ENCODE peak calls at places on chromosomes 13 and 19, in six cellular contexts. One of them, this sample, is unnamed.

GRCh38 chr13:84605927-84606326 is 723.7 kb upstream of the SLITRK1 start:
- DNase-seq in keratinocyte: no peak
- DNase-seq in kidney: peak; percentile 40
- DNase-seq in CD4-positive, alpha-beta memory T cell: no peak
- DNase-seq in right lobe of liver: no peak
- DNase-seq in adrenal gland: no peak
- DNase-seq in this sample: no peak

GRCh38 chr19:1098177-1099051 is 3.2 kb upstream of the POLR2E start:
- DNase-seq in keratinocyte: no peak
- DNase-seq in kidney: no peak
- DNase-seq in CD4-positive, alpha-beta memory T cell: no peak
- DNase-seq in right lobe of liver: peak; percentile 79
- DNase-seq in adrenal gland: no peak
- DNase-seq in this sample: no peak

GRCh38 chr19:17778621-17779280 is 16.2 kb upstream of the B3GNT3 start:
- DNase-seq in keratinocyte: no peak
- DNase-seq in kidney: no peak
- DNase-seq in right lobe of liver: no peak
- DNase-seq in adrenal gland: no peak
- DNase-seq in CD4-positive, alpha-beta memory T cell: no peak
- DNase-seq in this sample: no peak

GRCh38 chr19:48812094-48812929 is 1.5 kb upstream of the BCAT2 start:
- DNase-seq in adrenal gland: peak; percentile 93
- DNase-seq in keratinocyte: no peak
- DNase-seq in CD4-positive, alpha-beta memory T cell: peak; percentile 49
- DNase-seq in right lobe of liver: peak; percentile 91
- DNase-seq in kidney: peak; percentile 96
- DNase-seq in this sample: peak; percentile 44

GRCh38 chr19:39307233-39307821 is 11.1 kb downstream of the IFNL1 start:
- DNase-seq in right lobe of liver: no peak
- DNase-seq in adrenal gland: no peak
- DNase-seq in keratinocyte: no peak
- DNase-seq in kidney: peak; percentile 76
- DNase-seq in CD4-positive, alpha-beta memory T cell: no peak
- DNase-seq in this sample: no peak

GRCh38 chr13:52830946-52831345 is 17.5 kb downstream of the PCDH8 start:
- DNase-seq in right lobe of liver: no peak
- DNase-seq in adrenal gland: no peak
- DNase-seq in CD4-positive, alpha-beta memory T cell: no peak
- DNase-seq in keratinocyte: no peak
- DNase-seq in kidney: no peak
- DNase-seq in this sample: no peak

GRCh38 chr19:55697698-55698097 is 22.7 kb downstream of the EPN1 start:
- DNase-seq in right lobe of liver: no peak
- DNase-seq in adrenal gland: peak; percentile 41
- DNase-seq in kidney: no peak
- DNase-seq in CD4-positive, alpha-beta memory T cell: no peak
- DNase-seq in keratinocyte: no peak
- DNase-seq in this sample: no peak

GRCh38 chr13:32840840-32841713 is 175.1 kb upstream of the KL start:
- DNase-seq in right lobe of liver: no peak
- DNase-seq in adrenal gland: no peak
- DNase-seq in CD4-positive, alpha-beta memory T cell: no peak
- DNase-seq in kidney: no peak
- DNase-seq in keratinocyte: no peak
- DNase-seq in this sample: no peak

GRCh38 chr19:48967346-48968178 is 2.5 kb downstream of the FTL start:
- DNase-seq in keratinocyte: no peak
- DNase-seq in kidney: no peak
- DNase-seq in adrenal gland: peak; percentile 80
- DNase-seq in CD4-positive, alpha-beta memory T cell: no peak
- DNase-seq in right lobe of liver: peak; percentile 66
- DNase-seq in this sample: no peak

GRCh38 chr13:110392510-110393233 is 85.6 kb downstream of the COL4A2 start:
- DNase-seq in CD4-positive, alpha-beta memory T cell: no peak
- DNase-seq in kidney: no peak
- DNase-seq in keratinocyte: no peak
- DNase-seq in adrenal gland: no peak
- DNase-seq in right lobe of liver: no peak
- DNase-seq in this sample: no peak

GRCh38 chr19:3620817-3621547 is 5.6 kb downstream of the CACTIN start:
- DNase-seq in right lobe of liver: peak; percentile 17
- DNase-seq in keratinocyte: no peak
- DNase-seq in kidney: peak; percentile 72
- DNase-seq in adrenal gland: no peak
- DNase-seq in CD4-positive, alpha-beta memory T cell: no peak
- DNase-seq in this sample: no peak

GRCh38 chr13:84648069-84648640 is 765.9 kb upstream of the SLITRK1 start:
- DNase-seq in kidney: no peak
- DNase-seq in CD4-positive, alpha-beta memory T cell: no peak
- DNase-seq in adrenal gland: no peak
- DNase-seq in right lobe of liver: no peak
- DNase-seq in keratinocyte: no peak
- DNase-seq in this sample: no peak

GRCh38 chr19:1590641-1591397 is 1.8 kb downstream of the MBD3 start:
- DNase-seq in adrenal gland: no peak
- DNase-seq in right lobe of liver: no peak
- DNase-seq in CD4-positive, alpha-beta memory T cell: no peak
- DNase-seq in keratinocyte: no peak
- DNase-seq in kidney: no peak
- DNase-seq in this sample: no peak

GRCh38 chr19:43694553-43694952 is 21.3 kb upstream of the IRGC start:
- DNase-seq in keratinocyte: no peak
- DNase-seq in right lobe of liver: no peak
- DNase-seq in CD4-positive, alpha-beta memory T cell: no peak
- DNase-seq in adrenal gland: no peak
- DNase-seq in kidney: no peak
- DNase-seq in this sample: no peak

GRCh38 chr13:35887028-35887666 is 244.0 kb downstream of the DCLK1 start:
- DNase-seq in kidney: no peak
- DNase-seq in CD4-positive, alpha-beta memory T cell: no peak
- DNase-seq in keratinocyte: no peak
- DNase-seq in right lobe of liver: no peak
- DNase-seq in adrenal gland: no peak
- DNase-seq in this sample: no peak

GRCh38 chr13:40679586-40679985 is 13.1 kb upstream of the FOXO1 start:
- DNase-seq in right lobe of liver: no peak
- DNase-seq in keratinocyte: no peak
- DNase-seq in kidney: no peak
- DNase-seq in adrenal gland: no peak
- DNase-seq in CD4-positive, alpha-beta memory T cell: no peak
- DNase-seq in this sample: no peak

GRCh38 chr13:112136095-112136494 is 69.1 kb downstream of the SOX1 start:
- DNase-seq in keratinocyte: no peak
- DNase-seq in kidney: no peak
- DNase-seq in right lobe of liver: no peak
- DNase-seq in CD4-positive, alpha-beta memory T cell: no peak
- DNase-seq in adrenal gland: no peak
- DNase-seq in this sample: no peak

GRCh38 chr19:1970806-1971502 is 30.0 kb downstream of the CSNK1G2 start:
- DNase-seq in kidney: no peak
- DNase-seq in keratinocyte: no peak
- DNase-seq in CD4-positive, alpha-beta memory T cell: no peak
- DNase-seq in adrenal gland: no peak
- DNase-seq in right lobe of liver: no peak
- DNase-seq in this sample: no peak

GRCh38 chr13:106533940-106534843 is 1.3 kb downstream of the EFNB2 start:
- DNase-seq in right lobe of liver: peak; percentile 53
- DNase-seq in CD4-positive, alpha-beta memory T cell: peak; percentile 29
- DNase-seq in kidney: peak; percentile 81
- DNase-seq in adrenal gland: peak; percentile 59
- DNase-seq in keratinocyte: no peak
- DNase-seq in this sample: no peak

GRCh38 chr19:29882719-29883105 is 59.3 kb upstream of the URI1 start:
- DNase-seq in adrenal gland: no peak
- DNase-seq in CD4-positive, alpha-beta memory T cell: no peak
- DNase-seq in right lobe of liver: no peak
- DNase-seq in keratinocyte: no peak
- DNase-seq in kidney: no peak
- DNase-seq in this sample: no peak

GRCh38 chr13:30017880-30018279 is 167.5 kb upstream of the UBL3 start:
- DNase-seq in kidney: no peak
- DNase-seq in adrenal gland: no peak
- DNase-seq in keratinocyte: no peak
- DNase-seq in right lobe of liver: no peak
- DNase-seq in CD4-positive, alpha-beta memory T cell: no peak
- DNase-seq in this sample: no peak

GRCh38 chr13:43786766-43787517 is at the start of gene ENOX1:
- DNase-seq in adrenal gland: peak; percentile 73
- DNase-seq in right lobe of liver: peak; percentile 46
- DNase-seq in keratinocyte: no peak
- DNase-seq in CD4-positive, alpha-beta memory T cell: peak; percentile 13
- DNase-seq in kidney: peak; percentile 92
- DNase-seq in this sample: peak; percentile 2

GRCh38 chr19:23183251-23183650 is 66.4 kb downstream of the ZNF730 start:
- DNase-seq in CD4-positive, alpha-beta memory T cell: no peak
- DNase-seq in right lobe of liver: no peak
- DNase-seq in adrenal gland: no peak
- DNase-seq in keratinocyte: no peak
- DNase-seq in kidney: no peak
- DNase-seq in this sample: no peak

GRCh38 chr13:110509971-110510786 is 51.3 kb downstream of the RAB20 start:
- DNase-seq in right lobe of liver: no peak
- DNase-seq in adrenal gland: no peak
- DNase-seq in kidney: no peak
- DNase-seq in CD4-positive, alpha-beta memory T cell: no peak
- DNase-seq in keratinocyte: no peak
- DNase-seq in this sample: no peak

DNA sequence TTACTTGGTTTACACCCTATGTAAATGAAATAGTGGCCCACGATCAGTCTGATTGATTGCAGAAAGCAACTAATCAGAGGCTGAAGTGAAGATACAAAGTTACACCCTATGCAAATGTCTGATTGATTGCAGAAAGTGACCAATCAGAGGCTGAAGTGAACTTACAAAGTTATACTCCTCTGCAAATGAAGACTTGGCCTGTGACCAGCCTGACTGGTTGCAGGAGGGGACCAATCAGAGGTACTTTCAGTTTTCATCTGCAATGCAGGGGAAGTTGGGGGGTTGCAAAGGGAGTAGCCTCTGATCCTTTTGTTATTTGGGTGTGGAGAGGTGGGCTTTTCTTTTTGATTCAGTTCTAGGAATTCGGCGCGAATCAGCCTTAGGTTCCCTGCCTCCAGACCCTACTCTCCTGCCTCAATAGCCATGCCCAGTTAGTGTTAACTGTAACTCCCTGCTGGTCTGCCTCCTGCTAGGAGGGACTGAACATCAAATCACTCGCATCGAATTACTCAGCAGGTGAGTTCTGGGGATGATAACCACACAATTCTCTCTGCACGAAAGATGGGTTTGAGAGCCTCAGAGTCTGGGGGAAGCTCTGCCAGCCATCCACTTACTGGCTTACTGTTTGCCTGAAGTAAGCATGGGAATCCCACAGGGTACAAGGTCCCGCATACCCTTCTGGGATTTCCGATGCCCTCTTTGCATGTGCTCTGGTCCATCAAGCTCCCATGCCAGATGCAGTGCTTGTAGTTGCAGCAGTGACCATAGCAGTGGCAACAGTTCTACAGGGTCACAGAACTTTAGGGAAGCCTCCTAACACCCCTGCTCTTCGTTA is 7.5 kb downstream of the ARL11 start:
- DNase-seq in CD4-positive, alpha-beta memory T cell: no peak
- DNase-seq in kidney: no peak
- DNase-seq in keratinocyte: no peak
- DNase-seq in right lobe of liver: no peak
- DNase-seq in adrenal gland: peak; percentile 79
- DNase-seq in this sample: peak; percentile 14
- H3K4me3 ChIP-seq in CD4-positive, alpha-beta memory T cell: no peak overlapping the region
- H3K4me3 ChIP-seq in kidney: peak overlapping the region; percentile 66
- H3K4me3 ChIP-seq in keratinocyte: no peak overlapping the region
- H3K4me3 ChIP-seq in right lobe of liver: peak overlapping the region; percentile 34
- H3K4me3 ChIP-seq in adrenal gland: peak overlapping the region; percentile 31
- H3K4me3 ChIP-seq in this sample: no peak overlapping the region

DNA sequence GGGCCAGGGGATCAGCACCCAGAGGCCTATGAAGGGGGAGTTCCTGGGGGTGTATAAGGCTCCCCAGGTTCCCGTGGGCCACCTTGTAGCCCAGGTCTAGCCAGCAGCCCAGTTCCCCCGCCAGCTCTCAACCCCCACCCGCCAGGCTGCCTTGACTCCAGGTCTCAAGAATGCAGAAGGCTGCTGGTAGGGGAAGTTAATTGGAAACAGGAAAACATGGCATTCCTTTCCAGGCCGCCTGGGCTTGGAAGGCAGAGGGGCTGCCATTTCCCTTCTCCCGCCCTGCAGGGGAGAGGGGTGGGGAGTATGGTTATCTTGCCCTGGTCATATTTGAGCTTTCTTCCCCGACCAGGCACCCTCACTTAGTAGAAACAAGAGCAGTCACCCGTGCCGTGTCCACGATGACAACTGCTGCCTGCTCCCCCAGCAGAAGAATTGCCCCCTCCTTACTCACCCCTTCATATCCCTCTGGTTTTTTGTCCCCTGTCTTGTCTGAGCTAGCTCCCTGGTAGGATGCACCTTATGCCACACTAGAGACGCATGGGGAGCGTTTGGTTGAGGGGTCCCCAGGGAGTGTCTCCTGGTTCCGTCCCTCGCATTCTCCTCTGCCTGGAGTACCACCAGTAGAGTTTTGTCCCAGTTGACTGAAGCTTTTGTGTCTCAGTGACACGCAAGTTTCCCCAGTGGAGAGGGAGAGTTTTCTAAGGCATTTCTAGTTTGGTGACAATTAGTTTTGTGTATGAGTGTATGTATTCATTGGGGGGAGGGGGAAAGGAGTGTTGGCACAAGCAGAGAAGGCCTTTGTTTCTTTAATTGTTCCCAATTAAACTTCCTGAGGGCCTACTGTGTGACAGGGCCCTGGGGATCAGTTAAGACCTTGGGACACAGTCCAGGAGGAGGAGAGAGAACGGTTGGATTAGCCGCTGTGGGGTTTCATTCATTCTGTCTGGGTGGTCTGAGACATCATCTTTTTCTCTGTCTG is 4.5 kb downstream of the BICRA start:
- DNase-seq in keratinocyte: no peak
- DNase-seq in CD4-positive, alpha-beta memory T cell: no peak
- DNase-seq in right lobe of liver: no peak
- DNase-seq in adrenal gland: no peak
- DNase-seq in kidney: no peak
- DNase-seq in this sample: no peak
- H3K27ac ChIP-seq in keratinocyte: no peak overlapping the region
- H3K27ac ChIP-seq in CD4-positive, alpha-beta memory T cell: no peak overlapping the region
- H3K27ac ChIP-seq in right lobe of liver: no peak overlapping the region
- H3K27ac ChIP-seq in adrenal gland: no peak overlapping the region
- H3K27ac ChIP-seq in kidney: no peak overlapping the region
- H3K27ac ChIP-seq in this sample: no peak overlapping the region

GRCh38 chr13:24254151-24254810 is 55.1 kb upstream of the C1QTNF9 start:
- DNase-seq in right lobe of liver: no peak
- DNase-seq in CD4-positive, alpha-beta memory T cell: peak; percentile 82
- DNase-seq in keratinocyte: no peak
- DNase-seq in adrenal gland: no peak
- DNase-seq in kidney: no peak
- DNase-seq in this sample: peak; percentile 69
- H3K4me3 ChIP-seq in right lobe of liver: no peak overlapping the region
- H3K4me3 ChIP-seq in CD4-positive, alpha-beta memory T cell: peak overlapping the region; percentile 98
- H3K4me3 ChIP-seq in keratinocyte: no peak overlapping the region
- H3K4me3 ChIP-seq in adrenal gland: no peak overlapping the region
- H3K4me3 ChIP-seq in kidney: no peak overlapping the region
- H3K4me3 ChIP-seq in this sample: peak overlapping the region; percentile 72

GRCh38 chr13:27259831-27260230 is 8.5 kb downstream of the RPL21 start:
- DNase-seq in adrenal gland: no peak
- DNase-seq in keratinocyte: no peak
- DNase-seq in kidney: no peak
- DNase-seq in CD4-positive, alpha-beta memory T cell: no peak
- DNase-seq in right lobe of liver: no peak
- DNase-seq in this sample: no peak
- H3K27ac ChIP-seq in adrenal gland: no peak overlapping the region
- H3K27ac ChIP-seq in keratinocyte: no peak overlapping the region
- H3K27ac ChIP-seq in kidney: no peak overlapping the region
- H3K27ac ChIP-seq in CD4-positive, alpha-beta memory T cell: peak overlapping the region; percentile 11
- H3K27ac ChIP-seq in right lobe of liver: no peak overlapping the region
- H3K27ac ChIP-seq in this sample: no peak overlapping the region

GRCh38 chr13:64078480-64078936 is 2662.9 kb upstream of the PCDH20 start:
- DNase-seq in kidney: peak; percentile 58
- DNase-seq in right lobe of liver: no peak
- DNase-seq in CD4-positive, alpha-beta memory T cell: no peak
- DNase-seq in adrenal gland: no peak
- DNase-seq in keratinocyte: no peak
- DNase-seq in this sample: no peak
- H3K4me3 ChIP-seq in kidney: no peak overlapping the region
- H3K4me3 ChIP-seq in right lobe of liver: no peak overlapping the region
- H3K4me3 ChIP-seq in CD4-positive, alpha-beta memory T cell: no peak overlapping the region
- H3K4me3 ChIP-seq in adrenal gland: no peak overlapping the region
- H3K4me3 ChIP-seq in keratinocyte: no peak overlapping the region
- H3K4me3 ChIP-seq in this sample: no peak overlapping the region